ENCODE peak calls at places on chromosomes 11 and 22, in five cellular contexts. Q is CD4-positive, CD25-positive, alpha-beta regulatory T cell; P is hepatocyte; K is uterus; S is adrenal gland. Z is an unnamed sample. For H3K4me1, the result is how much of the 10 kb centered on the place peaks cover.

GRCh38 chr11:78417175-78417887 is at the start of gene GAB2:
- DNase-seq in S (no peak), K (no peak), P (peak), Q (peak), Z (no peak)

GRCh38 chr11:107567739-107568335 is 2.3 kb upstream of the ALKBH8 start:
- DNase-seq in S (no peak), Q (no peak), P (no peak), K (no peak), Z (no peak)

GRCh38 chr22:43477966-43478365 is 66.2 kb downstream of the MPPED1 start:
- DNase-seq in S (no peak), K (no peak), Q (no peak), P (no peak), Z (no peak)

GRCh38 chr22:27372969-27373670 is 428.4 kb downstream of the MN1 start:
- DNase-seq in K (no peak), Q (no peak), S (no peak), P (peak), Z (peak)

GRCh38 chr11:132744771-132745170 is 787.5 kb downstream of the OPCML start:
- DNase-seq in Q (no peak), K (no peak), S (no peak), P (no peak), Z (no peak)

GRCh38 chr11:69656536-69657455 is 15.8 kb downstream of the CCND1 start:
- DNase-seq in P (no peak), K (no peak), Q (no peak), S (no peak), Z (no peak)

GRCh38 chr11:22730319-22730718 is 63.9 kb downstream of the GAS2 start:
- DNase-seq in P (peak), K (no peak), Q (no peak), S (no peak), Z (peak)

GRCh38 chr22:24164243-24164642 is 17.0 kb upstream of the SUSD2 start:
- DNase-seq in K (no peak), S (no peak), Q (no peak), P (no peak), Z (no peak)

GRCh38 chr11:31779268-31779879 is 31.7 kb downstream of the PAX6 start:
- DNase-seq in P (no peak), S (no peak), Q (no peak), K (no peak), Z (no peak)

GRCh38 chr11:8779732-8780131 is 97.1 kb downstream of the RPL27A start:
- DNase-seq in K (no peak), S (no peak), P (no peak), Q (no peak), Z (no peak)

GRCh38 chr11:131691558-131692041 is 321.2 kb downstream of the NTM start:
- DNase-seq in K (no peak), Q (no peak), P (peak), S (no peak), Z (no peak)

GRCh38 chr11:112541140-112541901 is 280.7 kb upstream of the PLET1 start:
- DNase-seq in K (no peak), P (no peak), Q (no peak), S (no peak), Z (no peak)

GRCh38 chr11:72776844-72777754 is 16.7 kb downstream of the STARD10 start:
- DNase-seq in K (no peak), P (peak), Q (no peak), S (peak), Z (no peak)

GRCh38 chr11:115720537-115721308 is 216.5 kb upstream of the CADM1 start:
- DNase-seq in P (no peak), Q (no peak), K (no peak), S (no peak), Z (no peak)

GRCh38 chr22:27670701-27671412 is 130.7 kb downstream of the MN1 start:
- DNase-seq in P (peak), Q (no peak), K (no peak), S (peak), Z (peak)

GRCh38 chr11:44600739-44601416 is 35.4 kb downstream of the CD82 start:
- DNase-seq in S (no peak), Q (no peak), P (no peak), K (no peak), Z (no peak)

GRCh38 chr11:70155386-70155785 is 47.7 kb upstream of the FADD start:
- DNase-seq in K (no peak), S (no peak), Q (no peak), P (no peak), Z (no peak)

GRCh38 chr11:2699185-2699530 is 636 bp downstream of the KCNQ1OT1 start:
- DNase-seq in K (peak), P (no peak), S (peak), Q (no peak), Z (peak)

DNA sequence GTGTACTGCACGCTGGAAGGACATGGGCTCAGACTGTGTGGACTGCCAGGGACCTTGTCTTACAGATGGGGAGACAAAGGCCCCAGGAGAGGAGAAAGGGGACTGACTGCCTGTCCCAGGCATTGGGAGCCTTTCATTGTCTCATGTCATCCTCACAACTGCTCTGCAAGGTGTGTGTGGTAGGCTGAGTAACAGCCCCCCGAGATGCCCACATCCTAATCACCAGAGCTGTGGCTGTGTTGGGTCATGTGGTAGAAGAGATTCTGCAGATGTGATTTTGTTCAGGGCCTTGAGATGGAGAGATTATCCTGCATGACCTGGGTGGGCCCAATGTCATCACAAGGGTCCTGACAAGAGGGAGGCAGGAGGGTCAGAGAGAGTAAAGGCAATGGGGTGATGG is 39.1 kb downstream of the ARRB1 start:
- DNase-seq in S (no peak), P (no peak), Q (no peak), K (no peak), Z (no peak)
- H3K4me1 ChIP-seq in S (under half), P (under half), Q (under half), K (under half), Z (under half)

DNA sequence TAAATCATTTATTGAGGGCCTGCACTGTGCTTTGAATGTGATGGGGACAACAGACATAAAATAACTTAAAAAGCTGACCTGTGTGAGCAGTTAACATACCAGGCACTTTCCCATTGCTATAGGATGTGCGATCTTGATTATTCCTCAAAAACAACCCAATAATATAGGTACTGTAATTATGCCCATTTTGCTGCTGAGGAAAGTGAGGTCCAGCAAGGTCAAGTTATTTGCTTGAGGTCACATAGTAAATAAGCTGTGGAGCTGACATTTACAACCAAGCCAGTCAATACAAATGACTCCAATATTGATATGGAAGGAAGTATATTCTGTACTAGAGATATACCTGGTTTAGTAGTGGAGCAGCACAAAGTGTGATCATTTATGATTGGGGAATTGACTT is 96.2 kb downstream of the TEAD1 start:
- DNase-seq in S (no peak), K (no peak), Q (no peak), P (no peak), Z (no peak)
- H3K4me1 ChIP-seq in S (under half), K (under half), Q (under half), P (under half), Z (under half)

DNA sequence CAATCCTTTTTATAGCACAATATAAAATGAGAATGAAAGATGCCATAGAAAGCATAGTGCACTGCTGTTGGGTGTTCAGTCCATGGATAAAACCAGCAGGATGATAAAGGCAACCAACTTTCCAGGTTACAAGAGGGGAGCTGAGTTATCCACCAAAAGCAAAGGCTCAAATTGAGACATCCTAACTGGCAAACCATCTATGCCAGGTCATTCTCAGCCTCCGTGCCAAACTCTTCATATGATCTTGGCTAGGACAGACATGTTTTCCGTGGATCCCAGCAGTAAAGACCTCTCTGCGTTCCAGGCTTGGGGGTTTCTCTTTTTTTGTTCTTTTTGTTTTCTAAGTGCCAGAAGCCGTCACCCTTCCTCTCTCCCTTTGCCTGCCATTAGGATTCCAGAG is 7.3 kb upstream of the APOA1 start:
- DNase-seq in Q (no peak), P (no peak), K (no peak), S (no peak), Z (no peak)
- H3K4me1 ChIP-seq in Q (under half), P (under half), K (under half), S (under half), Z (under half)

GRCh38 chr22:41324818-41325528 is 23.6 kb downstream of the ZC3H7B start:
- DNase-seq in Q (no peak), P (no peak), S (no peak), K (no peak), Z (no peak)
- H3K4me1 ChIP-seq in Q (under half), P (under half), S (under half), K (under half), Z (under half)

DNA sequence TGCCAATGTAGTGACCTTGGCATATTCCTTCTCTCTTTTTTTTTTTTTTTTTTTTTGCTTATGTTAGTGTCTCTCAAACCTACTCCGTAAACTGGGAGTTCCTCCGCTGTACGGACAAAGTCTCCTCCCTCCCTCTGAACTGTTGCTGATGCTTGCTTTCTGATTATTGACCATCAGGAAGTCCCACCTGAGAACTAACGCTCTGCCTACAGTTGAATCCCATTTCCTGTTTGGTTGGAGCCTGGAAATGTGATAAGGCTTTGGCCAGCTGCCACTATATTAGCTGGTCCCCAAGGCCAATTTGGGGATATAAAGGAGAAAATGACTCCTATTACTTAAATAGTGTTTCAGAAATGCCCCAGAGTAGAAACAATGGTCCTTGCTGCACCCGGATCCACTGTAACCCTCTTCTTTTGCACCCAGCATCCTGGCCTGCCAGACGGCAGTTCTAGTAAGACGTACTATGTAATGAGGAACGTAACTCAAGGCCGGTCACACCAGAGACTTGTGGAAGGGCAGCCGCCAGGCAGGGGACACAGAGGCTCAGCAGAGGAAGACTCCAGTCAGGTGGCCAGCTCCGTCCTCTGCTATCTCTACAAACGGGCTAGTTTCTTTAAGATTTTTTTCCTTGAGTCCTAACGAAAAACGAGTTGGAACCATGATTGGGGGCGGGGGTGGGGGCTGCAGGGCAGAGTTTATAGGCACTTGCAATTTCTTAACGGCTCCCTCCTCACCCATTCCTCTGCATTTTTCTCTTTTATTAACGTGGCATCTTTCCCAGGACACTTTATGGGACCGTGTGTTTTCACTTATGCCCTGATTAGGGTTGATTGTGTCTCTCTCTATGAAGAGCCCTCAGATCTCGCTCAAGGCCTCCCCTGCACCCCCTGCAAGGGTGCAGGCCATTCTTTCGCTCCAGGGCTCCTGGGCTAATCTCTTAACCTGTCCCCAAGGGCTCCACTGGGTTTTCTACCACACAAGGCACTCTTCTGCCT is 72.8 kb upstream of the CDON start:
- DNase-seq in Q (no peak), K (no peak), P (no peak), S (no peak), Z (no peak)
- H3K4me1 ChIP-seq in Q (under half), K (under half), P (half or more), S (under half), Z (under half)

DNA sequence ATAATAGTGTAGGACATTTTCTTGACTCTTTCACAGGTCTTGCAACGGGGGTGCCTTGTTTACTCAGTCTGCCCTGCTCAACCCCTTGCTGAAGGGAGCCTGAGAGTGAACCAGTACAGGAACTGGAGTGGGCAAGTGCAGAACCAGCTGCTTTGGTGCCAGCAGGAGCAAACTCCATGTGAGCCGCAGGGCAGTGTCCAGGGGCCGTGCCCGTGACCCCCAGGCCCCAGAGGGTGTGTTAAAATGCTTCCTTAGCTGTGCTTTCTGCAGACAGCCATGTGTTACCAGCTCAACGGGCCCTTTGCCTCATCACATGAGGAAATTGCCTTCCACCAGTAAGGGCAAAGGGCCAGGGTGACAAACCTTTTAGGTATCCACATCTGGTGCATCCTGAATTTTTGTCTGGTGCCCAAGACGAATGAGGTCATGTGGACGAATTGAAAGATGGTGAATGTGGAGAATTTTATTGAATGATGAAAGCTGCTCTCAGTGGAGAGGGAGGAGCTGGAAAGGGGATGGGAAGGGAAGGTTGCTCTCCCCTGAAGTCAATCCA is 53.6 kb upstream of the OR5D13 start:
- DNase-seq in P (no peak), Q (no peak), S (no peak), K (no peak), Z (no peak)
- H3K4me1 ChIP-seq in P (under half), Q (under half), S (under half), K (under half), Z (under half)

GRCh38 chr22:36182871-36183270 is 18.7 kb downstream of the APOL4 start:
- DNase-seq in K (no peak), S (no peak), P (no peak), Q (no peak), Z (no peak)
- H3K4me1 ChIP-seq in K (under half), S (under half), P (under half), Q (under half), Z (under half)

GRCh38 chr11:1307163-1307870 is 2.1 kb downstream of the TOLLIP start:
- DNase-seq in S (peak), Q (no peak), K (no peak), P (no peak), Z (no peak)
- H3K4me1 ChIP-seq in S (under half), Q (under half), K (under half), P (half or more), Z (under half)

DNA sequence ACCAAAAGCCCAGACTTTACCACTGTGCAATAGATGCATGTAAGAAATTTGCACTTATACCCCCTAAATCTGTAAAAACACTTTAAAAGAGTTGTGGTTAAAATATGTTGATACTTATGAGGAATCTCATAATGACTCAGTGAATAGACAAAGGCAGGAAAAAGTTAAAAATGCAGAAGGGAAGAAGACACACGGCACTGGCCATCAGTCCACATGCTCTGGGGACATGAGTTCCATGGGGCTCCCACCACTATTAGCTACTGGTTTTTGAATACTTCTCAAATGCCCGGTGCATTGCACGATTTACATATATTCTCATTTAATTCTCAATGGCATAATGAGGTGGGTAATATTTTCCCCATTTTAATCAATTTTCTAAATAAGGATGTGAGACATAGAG is 59.3 kb upstream of the BLID start:
- DNase-seq in S (no peak), Q (no peak), P (no peak), K (no peak), Z (no peak)
- H3K4me1 ChIP-seq in S (under half), Q (under half), P (under half), K (under half), Z (under half)

GRCh38 chr11:119341222-119342022 is 739 bp upstream of the C1QTNF5 start:
- DNase-seq in Q (no peak), P (no peak), K (no peak), S (no peak), Z (no peak)
- H3K4me1 ChIP-seq in Q (under half), P (under half), K (under half), S (under half), Z (under half)